ENCODE peak calls at places on chromosomes 7 and 10, in four cellular contexts. One of them, this sample, is unnamed.

GRCh38 chr7:75596727-75597614 is 104.9 kb downstream of the SPDYE5 start:
- DNase-seq in cardiac fibroblast: peak
- DNase-seq in MV-4-11: no peak
- DNase-seq in activated T-helper 1 cell treated with anti-CD3 and anti-CD28 coated beads, Interleukin-12 subunit alpha, Interleukin-12 subunit beta, Interleukin-2, Interleukin-4 antibody, amounts not matched to agents 30 ng/mL and 10 ng/mL and 1 ng/mL, durations not matched to agents 14 hours and 24 hours and 36 hours: no peak
- DNase-seq in this sample: no peak

GRCh38 chr7:14825909-14826308 is 76.6 kb downstream of the DGKB start:
- DNase-seq in MV-4-11: no peak
- DNase-seq in activated T-helper 1 cell treated with anti-CD3 and anti-CD28 coated beads, Interleukin-12 subunit alpha, Interleukin-12 subunit beta, Interleukin-2, Interleukin-4 antibody, amounts not matched to agents 30 ng/mL and 10 ng/mL and 1 ng/mL, durations not matched to agents 14 hours and 24 hours and 36 hours: no peak
- DNase-seq in cardiac fibroblast: no peak
- DNase-seq in this sample: no peak

GRCh38 chr10:8159628-8160165 is 105.2 kb downstream of the GATA3 start:
- DNase-seq in MV-4-11: no peak
- DNase-seq in cardiac fibroblast: no peak
- DNase-seq in activated T-helper 1 cell treated with anti-CD3 and anti-CD28 coated beads, Interleukin-12 subunit alpha, Interleukin-12 subunit beta, Interleukin-2, Interleukin-4 antibody, amounts not matched to agents 30 ng/mL and 10 ng/mL and 1 ng/mL, durations not matched to agents 14 hours and 24 hours and 36 hours: no peak
- DNase-seq in this sample: no peak

GRCh38 chr7:157666530-157667040 is 329.8 kb downstream of the DNAJB6 start:
- DNase-seq in cardiac fibroblast: no peak
- DNase-seq in MV-4-11: no peak
- DNase-seq in activated T-helper 1 cell treated with anti-CD3 and anti-CD28 coated beads, Interleukin-12 subunit alpha, Interleukin-12 subunit beta, Interleukin-2, Interleukin-4 antibody, amounts not matched to agents 30 ng/mL and 10 ng/mL and 1 ng/mL, durations not matched to agents 14 hours and 24 hours and 36 hours: no peak
- DNase-seq in this sample: no peak

GRCh38 chr7:122764902-122765301 is 62.2 kb upstream of the RNF148 start:
- DNase-seq in MV-4-11: no peak
- DNase-seq in activated T-helper 1 cell treated with anti-CD3 and anti-CD28 coated beads, Interleukin-12 subunit alpha, Interleukin-12 subunit beta, Interleukin-2, Interleukin-4 antibody, amounts not matched to agents 30 ng/mL and 10 ng/mL and 1 ng/mL, durations not matched to agents 14 hours and 24 hours and 36 hours: no peak
- DNase-seq in cardiac fibroblast: no peak
- DNase-seq in this sample: no peak

GRCh38 chr7:44376429-44377133 is 51.2 kb upstream of the CAMK2B start:
- DNase-seq in MV-4-11: no peak
- DNase-seq in activated T-helper 1 cell treated with anti-CD3 and anti-CD28 coated beads, Interleukin-12 subunit alpha, Interleukin-12 subunit beta, Interleukin-2, Interleukin-4 antibody, amounts not matched to agents 30 ng/mL and 10 ng/mL and 1 ng/mL, durations not matched to agents 14 hours and 24 hours and 36 hours: no peak
- DNase-seq in cardiac fibroblast: no peak
- DNase-seq in this sample: no peak

GRCh38 chr7:69598081-69598486 is at the start of gene AUTS2:
- DNase-seq in cardiac fibroblast: peak
- DNase-seq in MV-4-11: no peak
- DNase-seq in activated T-helper 1 cell treated with anti-CD3 and anti-CD28 coated beads, Interleukin-12 subunit alpha, Interleukin-12 subunit beta, Interleukin-2, Interleukin-4 antibody, amounts not matched to agents 30 ng/mL and 10 ng/mL and 1 ng/mL, durations not matched to agents 14 hours and 24 hours and 36 hours: peak
- DNase-seq in this sample: peak

GRCh38 chr10:24209946-24210491 is 1.1 kb downstream of the KIAA1217 start:
- DNase-seq in MV-4-11: peak
- DNase-seq in cardiac fibroblast: peak
- DNase-seq in activated T-helper 1 cell treated with anti-CD3 and anti-CD28 coated beads, Interleukin-12 subunit alpha, Interleukin-12 subunit beta, Interleukin-2, Interleukin-4 antibody, amounts not matched to agents 30 ng/mL and 10 ng/mL and 1 ng/mL, durations not matched to agents 14 hours and 24 hours and 36 hours: peak
- DNase-seq in this sample: peak

GRCh38 chr10:121065330-121065729 is 214.2 kb downstream of the WDR11 start:
- DNase-seq in activated T-helper 1 cell treated with anti-CD3 and anti-CD28 coated beads, Interleukin-12 subunit alpha, Interleukin-12 subunit beta, Interleukin-2, Interleukin-4 antibody, amounts not matched to agents 30 ng/mL and 10 ng/mL and 1 ng/mL, durations not matched to agents 14 hours and 24 hours and 36 hours: no peak
- DNase-seq in MV-4-11: peak
- DNase-seq in cardiac fibroblast: no peak
- DNase-seq in this sample: no peak

This sample was measured in GM18507.